ENCODE peak calls at places on chromosomes 4 and X, in nine cellular contexts. V, G, O, R, S, J, E, Y and I are unnamed samples. For H3K4me1, the result is how much of the 10 kb centered on the place peaks cover.

GRCh38 chrX:110087485-110088356 is 84.8 kb downstream of the TMEM164 start:
- DNase-seq in V (peak), G (no peak), O (no peak), R (no peak), S (no peak), J (no peak), E (peak), Y (no peak), I (no peak)

GRCh38 chrX:48035891-48036290 is 29.1 kb downstream of the SPACA5 start:
- DNase-seq in V (no peak), G (no peak), O (no peak), R (no peak), S (no peak), J (no peak), E (peak), Y (no peak), I (no peak)

GRCh38 chrX:14497184-14497666 is 32.1 kb upstream of the GLRA2 start:
- DNase-seq in V (no peak), G (no peak), O (no peak), R (no peak), S (no peak), J (no peak), E (peak), Y (no peak), I (no peak)

GRCh38 chr4:47612116-47613023 is 127.3 kb downstream of the ATP10D start:
- DNase-seq in V (peak), G (no peak), O (no peak), R (no peak), S (no peak), J (no peak), E (peak), Y (no peak), I (no peak)

GRCh38 chr4:82586055-82586454 is 24.3 kb upstream of the TMEM150C start:
- DNase-seq in V (no peak), G (no peak), O (no peak), R (no peak), S (no peak), J (peak), E (no peak), Y (no peak), I (no peak)

GRCh38 chr4:8383016-8383415 is 57.5 kb downstream of the ACOX3 start:
- DNase-seq in V (no peak), G (no peak), O (no peak), R (peak), S (no peak), J (no peak), E (no peak), Y (no peak), I (no peak)

GRCh38 chrX:135432453-135432852 is 10.7 kb downstream of the SMIM10L2A start:
- DNase-seq in V (no peak), G (no peak), O (no peak), R (no peak), S (no peak), J (no peak), E (no peak), Y (no peak), I (no peak)

GRCh38 chr4:87901426-87901825 is 68.7 kb downstream of the MEPE start:
- DNase-seq in V (peak), G (no peak), O (no peak), R (no peak), S (no peak), J (no peak), E (peak), Y (no peak), I (no peak)

GRCh38 chr4:127759228-127759820 is 22.8 kb upstream of the HSPA4L start:
- DNase-seq in V (no peak), G (no peak), O (no peak), R (no peak), S (no peak), J (no peak), E (no peak), Y (no peak), I (no peak)

GRCh38 chr4:168605411-168605810 is 108.6 kb downstream of the PALLD start:
- DNase-seq in V (no peak), G (no peak), O (no peak), R (no peak), S (no peak), J (peak), E (peak), Y (no peak), I (no peak)

GRCh38 chrX:43882294-43882681 is at the start of gene MAOB:
- DNase-seq in V (peak), G (no peak), O (peak), R (peak), S (peak), J (peak), E (no peak), Y (no peak), I (peak)

GRCh38 chr4:8728536-8729407 is 136.2 kb downstream of the CPZ start:
- DNase-seq in V (no peak), G (no peak), O (no peak), R (no peak), S (peak), J (no peak), E (no peak), Y (no peak), I (peak)

DNA sequence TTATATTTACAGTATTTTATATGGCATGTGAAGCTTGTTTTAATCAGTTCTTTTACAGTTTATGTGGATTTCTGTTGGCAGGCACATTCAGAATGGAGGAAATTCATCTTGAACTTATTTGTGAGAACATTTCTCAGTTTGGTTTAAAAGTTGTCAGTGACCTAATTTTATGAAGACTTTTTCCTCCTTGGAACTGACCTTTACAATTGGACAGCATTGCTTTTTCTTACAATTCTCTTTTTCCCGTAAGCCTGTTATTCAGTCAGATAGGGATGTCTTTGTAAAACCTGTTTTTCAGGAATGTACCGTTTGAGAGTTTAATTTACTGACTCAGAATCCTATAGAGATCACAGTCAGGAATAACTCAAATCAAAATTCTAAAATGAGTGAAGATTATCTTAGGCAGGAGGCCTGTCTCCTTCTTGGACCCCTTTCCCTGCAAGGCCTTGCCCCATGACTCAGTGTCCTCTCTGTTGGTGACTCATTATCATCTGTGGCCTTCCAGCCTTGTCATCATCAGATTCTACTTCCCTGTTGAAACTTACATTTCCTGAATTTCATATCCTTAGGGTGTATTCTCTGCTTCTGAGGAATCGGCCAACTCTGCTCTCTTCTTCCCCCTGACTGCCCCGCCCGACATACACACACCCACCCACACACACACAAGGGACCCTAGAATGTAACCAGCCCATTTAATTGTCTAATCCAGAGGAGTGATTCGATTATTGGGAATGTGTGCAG is 99.7 kb downstream of the ARHGAP10 start:
- DNase-seq in V (peak), G (no peak), O (peak), R (no peak), S (no peak), J (no peak), E (peak), Y (no peak), I (no peak)
- H3K4me1 ChIP-seq in V (under half), G (half or more), O (under half), R (half or more), S (under half), J (under half), E (under half), Y (under half), I (under half)

DNA sequence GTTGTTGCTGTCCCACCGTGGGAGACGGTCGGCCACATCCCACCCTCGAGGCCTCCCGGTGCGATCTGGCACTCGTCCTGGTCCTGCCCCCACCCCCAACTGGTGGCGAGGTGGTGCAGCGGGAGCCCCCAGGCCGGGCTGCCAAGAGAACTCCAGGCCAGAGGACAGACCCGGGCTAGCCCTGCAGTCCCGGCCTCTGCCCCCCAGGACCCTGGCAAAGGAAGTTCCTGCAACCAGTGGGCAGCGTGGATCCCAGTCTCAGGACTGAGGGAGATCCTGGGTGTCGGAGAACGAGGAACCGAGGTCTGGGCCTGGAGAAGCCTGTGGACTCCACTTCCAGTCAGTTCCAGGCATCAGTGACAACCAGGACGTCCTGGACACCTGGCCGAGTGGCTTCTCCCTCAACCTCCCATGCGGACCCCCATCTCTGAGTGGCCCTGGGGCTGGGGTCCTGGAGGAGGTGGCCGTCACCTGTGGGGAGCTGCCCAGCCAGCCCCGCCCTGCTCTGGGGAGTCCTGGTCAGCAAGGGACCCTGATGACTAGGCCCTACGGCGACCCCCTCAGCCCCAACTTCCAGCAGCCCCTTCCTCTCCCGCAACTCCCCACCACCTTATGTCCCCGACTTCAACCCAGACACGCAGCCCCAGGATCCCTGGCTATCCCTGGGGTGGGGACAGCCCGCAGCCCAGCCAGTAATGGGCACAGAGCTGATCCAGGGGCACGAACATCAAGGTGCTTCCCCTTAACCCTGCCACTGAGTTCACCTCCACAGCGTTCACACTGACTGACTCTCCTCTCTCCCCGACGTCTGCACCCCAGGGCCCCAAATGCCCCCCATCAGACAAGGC is 53.6 kb upstream of the NKX1-1 start:
- DNase-seq in V (no peak), G (no peak), O (no peak), R (no peak), S (no peak), J (no peak), E (no peak), Y (no peak), I (peak)
- H3K4me3 ChIP-seq in V (no peak), G (no peak), O (no peak), R (no peak), S (no peak), J (no peak), E (no peak), Y (no peak), I (no peak)

DNA sequence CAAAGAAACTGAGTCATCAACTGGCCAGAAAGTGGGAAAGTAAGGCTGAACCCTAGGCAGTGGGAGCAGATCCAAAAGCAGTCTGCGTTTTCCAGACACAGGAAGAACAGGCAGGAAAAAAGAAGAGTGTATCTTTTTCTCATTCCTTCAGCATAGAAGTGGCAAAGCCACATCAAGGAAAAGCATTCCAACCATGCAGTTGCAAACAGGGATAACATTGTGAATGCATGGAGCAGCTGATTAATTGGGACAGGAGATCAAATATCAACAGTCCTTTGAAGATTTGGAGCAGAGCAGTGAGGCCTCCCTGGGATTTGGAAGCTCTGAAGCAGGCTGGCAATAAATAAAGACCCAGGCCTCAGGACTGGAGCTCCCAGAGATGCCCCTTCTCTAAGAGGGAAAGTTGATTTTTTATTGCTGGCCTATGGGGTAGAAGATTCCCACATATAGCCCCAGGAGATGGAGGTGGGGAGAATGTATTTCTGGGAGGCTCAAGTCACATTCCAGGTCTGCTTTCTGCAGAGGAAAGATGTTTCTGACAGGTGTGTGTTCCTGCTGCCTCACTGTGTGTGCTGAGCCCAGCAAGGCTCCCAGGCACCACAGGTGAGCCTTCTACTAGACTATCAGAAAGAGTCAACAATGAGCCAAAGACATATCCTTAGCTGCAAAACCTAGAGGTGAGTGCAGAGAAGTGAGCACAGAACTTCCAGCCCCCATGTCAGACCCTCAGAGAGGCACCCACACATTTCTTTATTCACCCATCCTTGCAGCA is 222.5 kb downstream of the RAB28 start:
- DNase-seq in V (no peak), G (no peak), O (no peak), R (no peak), S (no peak), J (peak), E (peak), Y (no peak), I (no peak)
- H3K4me1 ChIP-seq in V (under half), G (under half), O (under half), R (under half), S (under half), J (under half), E (under half), Y (under half), I (under half)

GRCh38 chrX:101932249-101932570 is 383 bp upstream of the ZMAT1 start:
- DNase-seq in V (no peak), G (no peak), O (no peak), R (no peak), S (no peak), J (no peak), E (no peak), Y (no peak), I (no peak)
- H3K4me3 ChIP-seq in V (no peak), G (peak), O (peak), R (peak), S (no peak), J (peak), E (peak), Y (peak), I (peak)

GRCh38 chr4:77010841-77011354 is 61.3 kb downstream of the SEPTIN11 start:
- DNase-seq in V (peak), G (no peak), O (no peak), R (no peak), S (no peak), J (no peak), E (peak), Y (no peak), I (no peak)
- H3K4me1 ChIP-seq in V (under half), G (under half), O (under half), R (half or more), S (under half), J (under half), E (under half), Y (under half), I (under half)

GRCh38 chr4:7045553-7045952 is 2.4 kb downstream of the TADA2B start:
- DNase-seq in V (no peak), G (no peak), O (no peak), R (no peak), S (no peak), J (no peak), E (no peak), Y (no peak), I (no peak)
- H3K4me3 ChIP-seq in V (no peak), G (no peak), O (no peak), R (peak), S (no peak), J (no peak), E (no peak), Y (peak), I (peak)